ENCODE peak calls at places on chromosomes 11 and 22, in six cellular contexts. H, F, K, L, Q and E are unnamed samples.

GRCh38 chr11:10664005-10664404 is 29.6 kb downstream of the IRAG1 start:
- DNase-seq in L (no peak), K (peak; percentile 45), H (no peak), F (no peak), Q (no peak), E (no peak)

GRCh38 chr11:88297320-88298263 is 39.9 kb downstream of the CTSC start:
- DNase-seq in K (no peak), Q (peak; percentile 83), L (no peak), F (peak; percentile 76), H (no peak), E (no peak)

GRCh38 chr11:115873813-115874212 is 369.6 kb upstream of the CADM1 start:
- DNase-seq in L (no peak), Q (no peak), F (no peak), H (no peak), K (no peak), E (no peak)

GRCh38 chr11:56932572-56933235 is 56.0 kb upstream of the OR5AK2 start:
- DNase-seq in H (no peak), F (peak; percentile 84), L (peak; percentile 97), Q (peak; percentile 14), K (no peak), E (peak; percentile 16)

GRCh38 chr22:36056980-36057379 is 28.4 kb upstream of the RBFOX2 start:
- DNase-seq in L (peak; percentile 51), H (no peak), Q (no peak), K (no peak), F (peak; percentile 50), E (no peak)

GRCh38 chr11:104735013-104735412 is 163.2 kb downstream of the CASP12 start:
- DNase-seq in H (no peak), L (no peak), K (no peak), Q (no peak), F (no peak), E (no peak)

GRCh38 chr22:21868651-21869050 is 1.2 kb upstream of the MAPK1 start:
- DNase-seq in H (no peak), F (no peak), L (no peak), K (no peak), Q (no peak), E (no peak)

GRCh38 chr11:3709977-3710376 is 38.8 kb upstream of the CHRNA10 start:
- DNase-seq in Q (peak; percentile 19), L (peak; percentile 3), F (peak; percentile 55), H (no peak), K (no peak), E (peak; percentile 69)

GRCh38 chr22:46293591-46294260 is 2.9 kb upstream of the GTSE1 start:
- DNase-seq in K (peak; percentile 24), Q (no peak), H (no peak), L (no peak), F (peak; percentile 63), E (peak; percentile 74)

GRCh38 chr11:26623076-26623666 is 51.1 kb upstream of the MUC15 start:
- DNase-seq in Q (no peak), K (peak; percentile 42), H (no peak), L (peak; percentile 63), F (peak; percentile 43), E (peak; percentile 23)

GRCh38 chr22:19448076-19448607 is 631 bp upstream of the C22orf39 start:
- DNase-seq in K (peak; percentile 76), F (peak; percentile 64), Q (peak; percentile 82), H (peak; percentile 60), L (peak; percentile 35), E (peak; percentile 79)

GRCh38 chr11:107999759-108000455 is 8.8 kb upstream of the CUL5 start:
- DNase-seq in Q (peak; percentile 92), L (peak; percentile 37), K (peak; percentile 68), F (peak; percentile 59), H (peak; percentile 85), E (peak; percentile 16)

DNA sequence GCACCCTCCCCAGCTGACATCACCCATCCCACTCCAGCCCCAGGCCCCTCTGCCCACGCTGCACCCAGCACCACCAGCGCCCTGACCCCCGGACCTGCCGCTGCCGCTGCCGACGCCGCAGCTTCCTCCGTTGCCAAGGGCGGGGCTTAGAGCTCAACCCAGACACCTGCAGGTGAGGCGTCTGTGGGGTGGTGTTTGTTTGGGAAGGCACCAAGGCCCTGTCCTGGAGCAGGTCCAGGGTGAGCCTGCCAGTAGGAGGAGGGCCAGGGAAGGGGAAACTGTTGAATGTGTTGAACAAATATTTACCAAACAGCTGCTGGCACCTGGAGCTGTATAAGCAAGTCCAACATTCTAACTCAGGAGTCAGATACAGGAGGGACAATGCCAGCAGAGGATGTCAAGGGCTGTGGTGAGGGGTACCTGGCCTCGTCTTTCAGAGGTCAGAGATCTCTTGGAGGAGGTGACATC is 3.1 kb downstream of the VEGFB start:
- DNase-seq in H (no peak), Q (no peak), L (no peak), K (no peak), F (no peak), E (no peak)
- H3K4me3 ChIP-seq in H (no peak overlapping the region), Q (no peak overlapping the region), L (no peak overlapping the region), K (no peak overlapping the region), F (no peak overlapping the region), E (no peak overlapping the region)

DNA sequence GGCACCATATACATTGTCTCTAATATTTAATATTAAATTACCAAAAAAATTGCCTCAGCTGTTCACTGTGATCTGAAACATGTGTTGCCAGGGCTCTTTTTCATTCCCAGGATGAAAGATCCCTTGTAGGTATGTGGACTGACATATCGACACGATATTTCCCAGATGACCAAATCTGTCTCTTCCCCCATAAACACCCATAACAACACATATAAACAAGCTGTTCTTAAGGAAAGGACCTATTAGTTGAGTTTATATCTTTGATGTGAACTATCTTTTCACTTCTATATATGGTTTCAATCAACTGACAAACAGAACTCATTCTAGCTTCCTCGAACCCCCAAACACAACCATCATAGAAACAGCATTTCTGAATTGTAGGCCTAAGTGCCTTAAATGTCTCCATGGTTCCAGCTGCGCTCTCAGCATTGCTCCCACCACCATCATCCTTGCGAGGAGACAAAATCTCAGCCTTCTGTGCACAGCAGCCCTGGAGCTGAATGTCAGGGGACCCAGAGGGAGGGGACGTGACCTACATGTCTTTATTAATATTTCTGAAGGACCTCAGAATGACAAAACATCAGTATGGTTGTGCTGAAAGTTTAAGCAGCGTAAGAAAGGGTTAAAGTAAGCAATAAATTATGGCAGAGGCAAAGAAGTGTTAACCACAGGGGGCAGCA is 67.0 kb downstream of the ETS1 start:
- DNase-seq in F (no peak), L (no peak), Q (no peak), K (peak; percentile 62), H (no peak), E (peak; percentile 47)
- H3K9ac ChIP-seq in F (peak overlapping the region; percentile 98), L (peak overlapping the region; percentile 98), Q (peak overlapping the region; percentile 49), K (peak overlapping the region; percentile 99), H (no peak overlapping the region), E (peak overlapping the region; percentile 99)

GRCh38 chr22:17267661-17268330 is 48.6 kb upstream of the ADA2 start:
- DNase-seq in L (no peak), F (no peak), Q (peak; percentile 92), H (no peak), K (no peak), E (no peak)
- H3K4me3 ChIP-seq in L (no peak overlapping the region), F (no peak overlapping the region), Q (no peak overlapping the region), H (no peak overlapping the region), K (no peak overlapping the region), E (no peak overlapping the region)

GRCh38 chr22:44795701-44796630 is 43.6 kb downstream of the ARHGAP8 start:
- DNase-seq in K (no peak), L (no peak), H (no peak), F (no peak), Q (peak; percentile 59), E (no peak)
- H3K9ac ChIP-seq in K (no peak overlapping the region), L (no peak overlapping the region), H (no peak overlapping the region), F (no peak overlapping the region), Q (no peak overlapping the region), E (no peak overlapping the region)

GRCh38 chr11:47245586-47246357 is 2.8 kb downstream of the ACP2 start:
- DNase-seq in Q (no peak), L (no peak), H (no peak), K (no peak), F (no peak), E (no peak)

GRCh38 chr11:47248664-47249377 is at the start of gene ACP2:
- DNase-seq in H (peak; percentile 90), F (peak; percentile 87), Q (peak; percentile 95), K (peak; percentile 88), L (peak; percentile 81), E (peak; percentile 96)

GRCh38 chr11:47249378-47249715 is 733 bp upstream of the ACP2 start:
- DNase-seq in L (no peak), H (no peak), F (no peak), K (no peak), Q (no peak), E (no peak)

GRCh38 chr11:47248304-47248663 is 330 bp downstream of the ACP2 start:
- DNase-seq in K (peak; percentile 61), H (no peak), Q (no peak), F (peak; percentile 50), L (peak; percentile 45), E (peak; percentile 51)

DNA sequence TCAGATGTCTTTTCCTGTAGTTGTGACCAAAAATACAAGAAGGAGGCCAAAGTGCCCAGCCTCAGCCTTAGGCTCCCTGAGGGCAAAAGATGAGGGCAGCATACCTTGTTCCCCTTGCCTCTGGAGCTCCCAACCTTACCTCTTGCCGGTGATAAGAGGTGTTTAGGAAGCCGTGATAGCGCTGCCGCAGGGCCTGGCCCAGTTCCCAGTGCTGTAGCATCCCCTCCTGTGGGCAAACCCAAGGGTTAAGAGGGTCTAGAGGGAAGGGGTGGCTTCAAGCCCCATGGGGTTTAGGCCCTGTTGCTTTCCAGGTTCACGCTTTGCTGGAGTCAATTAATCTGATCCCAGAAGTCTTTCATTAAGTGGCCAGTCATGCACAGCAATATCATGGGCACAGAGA is 1.1 kb downstream of the ACP2 start:
- DNase-seq in K (no peak), H (no peak), F (no peak), L (no peak), Q (no peak), E (no peak)
- H3K4me3 ChIP-seq in K (peak overlapping the region; percentile 93), H (peak overlapping the region; percentile 84), F (peak overlapping the region; percentile 87), L (peak overlapping the region; percentile 79), Q (no peak overlapping the region), E (peak overlapping the region; percentile 89)

GRCh38 chr22:17235149-17235655 is 16.0 kb upstream of the ADA2 start:
- DNase-seq in F (no peak), H (no peak), K (no peak), L (no peak), Q (peak; percentile 30), E (no peak)
- H3K9ac ChIP-seq in F (no peak overlapping the region), H (no peak overlapping the region), K (no peak overlapping the region), L (no peak overlapping the region), Q (no peak overlapping the region), E (no peak overlapping the region)